ENCODE peak calls at places on chromosomes 5 and 9, in six cellular contexts. Y is astrocyte; J is CD4-positive, alpha-beta T cell; Z is A549; I is gastrocnemius medialis; X is Panc1. F is an unnamed sample.

GRCh38 chr5:174773371-174773770 is 49.0 kb downstream of the MSX2 start:
- DNase-seq in X (no peak), Z (no peak), Y (no peak), J (no peak), I (no peak), F (no peak)

GRCh38 chr9:130200038-130200979 is 28.1 kb downstream of the NCS1 start:
- DNase-seq in J (no peak), Y (peak), I (no peak), Z (no peak), X (no peak), F (no peak)

GRCh38 chr9:111427186-111427585 is 57.0 kb downstream of the ECPAS start:
- DNase-seq in I (no peak), Y (peak), Z (peak), J (no peak), X (peak), F (peak)

GRCh38 chr5:39270172-39270848 is 50.9 kb upstream of the FYB1 start:
- DNase-seq in Z (no peak), X (no peak), Y (no peak), J (no peak), I (no peak), F (no peak)

GRCh38 chr5:137296213-137296702 is 202.9 kb downstream of the SPOCK1 start:
- DNase-seq in J (no peak), X (no peak), Z (no peak), I (no peak), Y (peak), F (no peak)

GRCh38 chr5:118290204-118290603 is 698.1 kb downstream of the DTWD2 start:
- DNase-seq in J (no peak), Z (no peak), Y (no peak), X (no peak), I (no peak), F (no peak)

GRCh38 chr5:34538026-34538672 is 118.0 kb upstream of the RAI14 start:
- DNase-seq in X (no peak), Y (no peak), I (no peak), Z (no peak), J (no peak), F (no peak)

GRCh38 chr5:96344678-96345612 is 88.1 kb downstream of the PCSK1 start:
- DNase-seq in Z (peak), J (no peak), X (peak), I (no peak), Y (peak), F (peak)

GRCh38 chr5:141934099-141934844 is 10.6 kb downstream of the DELE1 start:
- DNase-seq in X (no peak), Z (no peak), Y (peak), J (no peak), I (no peak), F (no peak)

GRCh38 chr9:127562841-127563523 is 49.1 kb upstream of the STXBP1 start:
- DNase-seq in X (no peak), Y (peak), Z (peak), J (no peak), I (no peak), F (peak)

GRCh38 chr5:115557667-115558387 is 13.3 kb upstream of the FEM1C start:
- DNase-seq in Y (no peak), I (no peak), X (no peak), J (no peak), Z (no peak), F (no peak)

GRCh38 chr9:25716220-25716872 is 38.1 kb upstream of the TUSC1 start:
- DNase-seq in J (no peak), X (no peak), Y (peak), Z (peak), I (no peak), F (peak)

GRCh38 chr5:150339165-150339564 is 18.3 kb upstream of the TCOF1 start:
- DNase-seq in I (no peak), J (no peak), Y (no peak), Z (no peak), X (no peak), F (no peak)

GRCh38 chr9:21473236-21473635 is 8.9 kb downstream of the IFNE start:
- DNase-seq in I (no peak), Y (no peak), Z (no peak), J (no peak), X (no peak), F (peak)

GRCh38 chr9:136697821-136698526 is 10.7 kb upstream of the AGPAT2 start:
- DNase-seq in Z (no peak), Y (no peak), X (no peak), J (no peak), I (no peak), F (no peak)

GRCh38 chr9:135718616-135719015 is 16.6 kb downstream of the KCNT1 start:
- DNase-seq in Z (peak), J (no peak), X (no peak), Y (peak), I (no peak), F (no peak)

GRCh38 chr5:179815491-179816249 is 5.0 kb upstream of the SQSTM1 start:
- DNase-seq in Z (no peak), I (peak), Y (no peak), X (no peak), J (no peak), F (no peak)

GRCh38 chr5:21823076-21823574 is 1030.0 kb downstream of the CDH12 start:
- DNase-seq in Z (no peak), Y (no peak), I (no peak), X (no peak), J (no peak), F (no peak)

GRCh38 chr5:21823588-21823987 is 1029.6 kb downstream of the CDH12 start:
- DNase-seq in X (no peak), Z (no peak), Y (no peak), J (no peak), I (no peak), F (no peak)

GRCh38 chr5:21820527-21820926 is 1032.6 kb downstream of the CDH12 start:
- DNase-seq in X (no peak), I (no peak), J (no peak), Z (no peak), Y (no peak), F (no peak)

GRCh38 chr5:21817668-21818419 is 1035.3 kb downstream of the CDH12 start:
- DNase-seq in Y (no peak), I (no peak), J (no peak), X (no peak), Z (no peak), F (no peak)
- TF ChIP-seq CTCF in Y (peak), I (no peak), J (no peak), X (no peak), Z (no peak), F (peak)

GRCh38 chr5:2018390-2018724 is 135.6 kb upstream of the IRX4 start:
- DNase-seq in Z (no peak), I (no peak), X (no peak), Y (no peak), J (no peak), F (no peak)

GRCh38 chr5:2015961-2016360 is 133.2 kb upstream of the IRX4 start:
- DNase-seq in Z (no peak), J (no peak), I (no peak), X (no peak), Y (no peak), F (no peak)

GRCh38 chr5:2015116-2015848 is 132.6 kb upstream of the IRX4 start:
- DNase-seq in Y (no peak), Z (no peak), X (no peak), J (no peak), I (no peak), F (no peak)

GRCh38 chr5:2019716-2020115 is 137.0 kb upstream of the IRX4 start:
- DNase-seq in Y (no peak), X (no peak), Z (no peak), I (no peak), J (no peak), F (no peak)

GRCh38 chr5:2017540-2018389 is 135.0 kb upstream of the IRX4 start:
- DNase-seq in Y (no peak), J (no peak), I (no peak), X (peak), Z (peak), F (no peak)
- TF ChIP-seq CTCF in Y (peak), J (peak), I (no peak), X (peak), Z (peak), F (peak)

GRCh38 chr9:31067418-31067817 is 1317.0 kb upstream of the ACO1 start:
- DNase-seq in J (no peak), I (no peak), Z (no peak), Y (no peak), X (no peak), F (no peak)
- TF ChIP-seq CTCF in J (no peak), I (no peak), Z (no peak), Y (no peak), X (no peak), F (no peak)

GRCh38 chr9:9352877-9353481 is 1259.8 kb downstream of the PTPRD start:
- DNase-seq in I (no peak), X (no peak), Z (no peak), J (no peak), Y (no peak), F (no peak)
- TF ChIP-seq CTCF in I (no peak), X (peak), Z (peak), J (peak), Y (peak), F (peak)

DNA sequence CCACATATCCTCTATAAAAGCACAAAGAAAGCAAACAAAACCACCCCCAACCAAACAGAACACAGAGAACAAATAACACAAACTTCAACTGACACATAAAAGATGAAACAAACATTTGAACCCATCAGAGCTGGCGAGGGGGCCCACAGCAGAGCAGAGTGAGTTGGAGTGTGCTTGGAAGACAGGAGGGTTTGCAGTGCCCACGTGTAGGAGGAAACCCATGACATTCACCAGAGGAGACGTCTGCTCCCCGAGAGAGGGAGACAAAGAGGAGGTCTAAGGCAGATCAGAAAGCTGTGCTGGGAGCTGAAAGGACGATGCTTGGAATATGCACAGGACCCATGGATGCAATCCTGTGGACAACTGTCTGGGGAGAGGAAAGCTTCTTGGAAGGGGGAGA is 27.0 kb downstream of the MRPL36 start:
- DNase-seq in Z (peak), Y (peak), X (no peak), J (no peak), I (no peak), F (peak)
- TF ChIP-seq CTCF in Z (no peak), Y (peak), X (peak), J (no peak), I (no peak), F (peak)

GRCh38 chr9:78212868-78213267 is 23.0 kb upstream of the CEP78 start:
- DNase-seq in J (no peak), Z (no peak), Y (no peak), I (no peak), X (no peak), F (no peak)

GRCh38 chr9:78215706-78216105 is 20.2 kb upstream of the CEP78 start:
- DNase-seq in I (no peak), J (no peak), Y (peak), X (no peak), Z (no peak), F (peak)

GRCh38 chr9:78214492-78214891 is 21.4 kb upstream of the CEP78 start:
- DNase-seq in I (no peak), X (no peak), Z (no peak), Y (no peak), J (no peak), F (no peak)

GRCh38 chr9:78210841-78211301 is 25.0 kb upstream of the CEP78 start:
- DNase-seq in Z (no peak), J (no peak), X (no peak), Y (no peak), I (no peak), F (no peak)

DNA sequence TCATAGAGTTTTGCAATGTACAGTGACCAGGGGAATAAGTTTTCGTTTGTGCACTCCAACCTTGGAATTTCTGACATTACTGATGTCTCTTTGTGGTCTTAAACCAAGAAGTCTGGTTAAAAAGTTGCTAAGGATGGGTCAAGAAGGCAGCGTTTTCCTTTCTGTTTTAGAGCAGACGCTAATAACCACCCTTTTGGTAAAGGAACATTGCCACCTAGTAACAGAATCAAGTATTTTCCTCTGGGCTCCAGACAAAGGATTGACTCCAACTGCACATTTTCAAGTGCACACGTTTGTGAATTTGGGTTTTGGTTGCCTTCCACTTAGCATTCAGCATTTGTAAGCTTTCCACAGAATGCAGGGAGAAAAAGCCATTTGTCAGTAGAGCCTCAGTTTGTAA is 22.2 kb upstream of the CEP78 start:
- DNase-seq in X (no peak), Z (no peak), J (no peak), I (no peak), Y (peak), F (peak)
- TF ChIP-seq CTCF in X (peak), Z (peak), J (peak), I (no peak), Y (peak), F (peak)

GRCh38 chr5:43008369-43009158 is 31.6 kb downstream of the ANXA2R start:
- DNase-seq in X (peak), Z (peak), I (peak), J (peak), Y (peak), F (peak)
- TF ChIP-seq CTCF in X (peak), Z (peak), I (no peak), J (no peak), Y (no peak), F (peak)

GRCh38 chr9:32550046-32550608 is 2.0 kb upstream of the SMIM27 start:
- DNase-seq in Z (peak), I (no peak), J (no peak), X (no peak), Y (peak), F (peak)
- TF ChIP-seq CTCF in Z (no peak), I (no peak), J (no peak), X (peak), Y (no peak), F (no peak)

GRCh38 chr5:56481998-56482698 is 249.0 kb upstream of the ANKRD55 start:
- DNase-seq in I (no peak), Z (no peak), Y (no peak), X (no peak), J (no peak), F (no peak)
- TF ChIP-seq CTCF in I (no peak), Z (no peak), Y (no peak), X (peak), J (no peak), F (no peak)